ENCODE peak calls at places on chromosomes 11 and 22, in ten cellular contexts. One of them, this sample, is unnamed.

GRCh38 chr22:32475428-32476010 is 908 bp downstream of the FBXO7 start:
- DNase-seq in fibroblast of mammary gland: no peak
- DNase-seq in cardiac muscle cell: peak; percentile 63
- DNase-seq in brain microvascular endothelial cell: no peak
- DNase-seq in colonic mucosa: peak; percentile 59
- DNase-seq in prostate gland: peak; percentile 42
- DNase-seq in astrocyte of the spinal cord: peak; percentile 82
- DNase-seq in lower lobe of right lung: peak; percentile 50
- DNase-seq in NB4: peak; percentile 67
- DNase-seq in spleen: peak; percentile 77
- DNase-seq in this sample: no peak

GRCh38 chr11:76025817-76026216 is 180.5 kb downstream of the WNT11 start:
- DNase-seq in fibroblast of mammary gland: no peak
- DNase-seq in cardiac muscle cell: no peak
- DNase-seq in brain microvascular endothelial cell: no peak
- DNase-seq in colonic mucosa: no peak
- DNase-seq in prostate gland: no peak
- DNase-seq in astrocyte of the spinal cord: no peak
- DNase-seq in lower lobe of right lung: no peak
- DNase-seq in NB4: no peak
- DNase-seq in spleen: no peak
- DNase-seq in this sample: no peak

GRCh38 chr11:118699508-118700220 is 20.2 kb upstream of the TREH start:
- DNase-seq in fibroblast of mammary gland: no peak
- DNase-seq in cardiac muscle cell: no peak
- DNase-seq in brain microvascular endothelial cell: no peak
- DNase-seq in colonic mucosa: no peak
- DNase-seq in prostate gland: no peak
- DNase-seq in astrocyte of the spinal cord: no peak
- DNase-seq in lower lobe of right lung: no peak
- DNase-seq in NB4: no peak
- DNase-seq in spleen: no peak
- DNase-seq in this sample: no peak

GRCh38 chr11:126917531-126918204 is 82.9 kb downstream of the KIRREL3 start:
- DNase-seq in fibroblast of mammary gland: peak; percentile 94
- DNase-seq in cardiac muscle cell: no peak
- DNase-seq in brain microvascular endothelial cell: peak; percentile 93
- DNase-seq in colonic mucosa: no peak
- DNase-seq in prostate gland: no peak
- DNase-seq in astrocyte of the spinal cord: peak; percentile 97
- DNase-seq in lower lobe of right lung: no peak
- DNase-seq in NB4: no peak
- DNase-seq in spleen: no peak
- DNase-seq in this sample: no peak

GRCh38 chr11:117218133-117218915 is 13.5 kb downstream of the PCSK7 start:
- DNase-seq in fibroblast of mammary gland: peak; percentile 35
- DNase-seq in cardiac muscle cell: no peak
- DNase-seq in brain microvascular endothelial cell: no peak
- DNase-seq in colonic mucosa: no peak
- DNase-seq in prostate gland: no peak
- DNase-seq in astrocyte of the spinal cord: no peak
- DNase-seq in lower lobe of right lung: peak; percentile 14
- DNase-seq in NB4: no peak
- DNase-seq in spleen: peak; percentile 56
- DNase-seq in this sample: no peak

GRCh38 chr11:43576834-43577521 is 103.6 kb upstream of the HSD17B12 start:
- DNase-seq in fibroblast of mammary gland: peak; percentile 64
- DNase-seq in cardiac muscle cell: peak; percentile 89
- DNase-seq in brain microvascular endothelial cell: peak; percentile 43
- DNase-seq in colonic mucosa: peak; percentile 57
- DNase-seq in prostate gland: no peak
- DNase-seq in astrocyte of the spinal cord: peak; percentile 25
- DNase-seq in lower lobe of right lung: no peak
- DNase-seq in NB4: peak; percentile 41
- DNase-seq in spleen: no peak
- DNase-seq in this sample: peak; percentile 34

GRCh38 chr11:112962854-112963367 is 1.7 kb downstream of the NCAM1 start:
- DNase-seq in fibroblast of mammary gland: no peak
- DNase-seq in cardiac muscle cell: peak; percentile 85
- DNase-seq in brain microvascular endothelial cell: no peak
- DNase-seq in colonic mucosa: peak; percentile 42
- DNase-seq in prostate gland: peak; percentile 37
- DNase-seq in astrocyte of the spinal cord: peak; percentile 23
- DNase-seq in lower lobe of right lung: peak; percentile 49
- DNase-seq in NB4: peak; percentile 80
- DNase-seq in spleen: peak; percentile 78
- DNase-seq in this sample: no peak

GRCh38 chr11:107860688-107861087 is 2.1 kb upstream of the SLC35F2 start:
- DNase-seq in fibroblast of mammary gland: no peak
- DNase-seq in cardiac muscle cell: no peak
- DNase-seq in brain microvascular endothelial cell: no peak
- DNase-seq in colonic mucosa: no peak
- DNase-seq in prostate gland: no peak
- DNase-seq in astrocyte of the spinal cord: no peak
- DNase-seq in lower lobe of right lung: no peak
- DNase-seq in NB4: no peak
- DNase-seq in spleen: no peak
- DNase-seq in this sample: no peak

GRCh38 chr22:41352058-41352457 is 29.7 kb upstream of the TEF start:
- DNase-seq in fibroblast of mammary gland: peak; percentile 70
- DNase-seq in cardiac muscle cell: no peak
- DNase-seq in brain microvascular endothelial cell: peak; percentile 55
- DNase-seq in colonic mucosa: no peak
- DNase-seq in prostate gland: no peak
- DNase-seq in astrocyte of the spinal cord: peak; percentile 17
- DNase-seq in lower lobe of right lung: no peak
- DNase-seq in NB4: no peak
- DNase-seq in spleen: no peak
- DNase-seq in this sample: no peak

GRCh38 chr11:92397356-92397755 is 172.7 kb downstream of the FAT3 start:
- DNase-seq in fibroblast of mammary gland: no peak
- DNase-seq in cardiac muscle cell: no peak
- DNase-seq in brain microvascular endothelial cell: no peak
- DNase-seq in colonic mucosa: no peak
- DNase-seq in prostate gland: no peak
- DNase-seq in astrocyte of the spinal cord: no peak
- DNase-seq in lower lobe of right lung: no peak
- DNase-seq in NB4: no peak
- DNase-seq in spleen: no peak
- DNase-seq in this sample: no peak

GRCh38 chr22:48745842-48746788 is 1081.6 kb downstream of the BRD1 start:
- DNase-seq in fibroblast of mammary gland: no peak
- DNase-seq in cardiac muscle cell: no peak
- DNase-seq in brain microvascular endothelial cell: no peak
- DNase-seq in colonic mucosa: no peak
- DNase-seq in prostate gland: peak; percentile 1
- DNase-seq in astrocyte of the spinal cord: no peak
- DNase-seq in lower lobe of right lung: no peak
- DNase-seq in NB4: no peak
- DNase-seq in spleen: peak; percentile 47
- DNase-seq in this sample: no peak

GRCh38 chr11:3041699-3042098 is 15.5 kb downstream of the CARS1 start:
- DNase-seq in fibroblast of mammary gland: no peak
- DNase-seq in cardiac muscle cell: no peak
- DNase-seq in brain microvascular endothelial cell: no peak
- DNase-seq in colonic mucosa: no peak
- DNase-seq in prostate gland: no peak
- DNase-seq in astrocyte of the spinal cord: no peak
- DNase-seq in lower lobe of right lung: no peak
- DNase-seq in NB4: no peak
- DNase-seq in spleen: peak; percentile 42
- DNase-seq in this sample: no peak

GRCh38 chr11:10866893-10867331 is 9.1 kb upstream of the ZBED5 start:
- DNase-seq in fibroblast of mammary gland: peak; percentile 73
- DNase-seq in cardiac muscle cell: peak; percentile 20
- DNase-seq in brain microvascular endothelial cell: peak; percentile 76
- DNase-seq in colonic mucosa: no peak
- DNase-seq in prostate gland: no peak
- DNase-seq in astrocyte of the spinal cord: peak; percentile 71
- DNase-seq in lower lobe of right lung: no peak
- DNase-seq in NB4: peak; percentile 20
- DNase-seq in spleen: no peak
- DNase-seq in this sample: no peak

GRCh38 chr11:126495806-126496205 is 140.3 kb downstream of the ST3GAL4 start:
- DNase-seq in fibroblast of mammary gland: no peak
- DNase-seq in cardiac muscle cell: peak; percentile 25
- DNase-seq in brain microvascular endothelial cell: no peak
- DNase-seq in colonic mucosa: no peak
- DNase-seq in prostate gland: no peak
- DNase-seq in astrocyte of the spinal cord: no peak
- DNase-seq in lower lobe of right lung: no peak
- DNase-seq in NB4: no peak
- DNase-seq in spleen: peak; percentile 51
- DNase-seq in this sample: no peak

GRCh38 chr22:24236656-24237055 is 8.2 kb downstream of the GGT5 start:
- DNase-seq in fibroblast of mammary gland: peak; percentile 44
- DNase-seq in cardiac muscle cell: no peak
- DNase-seq in brain microvascular endothelial cell: no peak
- DNase-seq in colonic mucosa: no peak
- DNase-seq in prostate gland: no peak
- DNase-seq in astrocyte of the spinal cord: no peak
- DNase-seq in lower lobe of right lung: no peak
- DNase-seq in NB4: no peak
- DNase-seq in spleen: no peak
- DNase-seq in this sample: no peak

GRCh38 chr11:811446-812245 is 1.9 kb downstream of the RPLP2 start:
- DNase-seq in fibroblast of mammary gland: peak; percentile 32
- DNase-seq in cardiac muscle cell: no peak
- DNase-seq in brain microvascular endothelial cell: no peak
- DNase-seq in colonic mucosa: no peak
- DNase-seq in prostate gland: no peak
- DNase-seq in astrocyte of the spinal cord: no peak
- DNase-seq in lower lobe of right lung: no peak
- DNase-seq in NB4: peak; percentile 47
- DNase-seq in spleen: no peak
- DNase-seq in this sample: no peak
- TF ChIP-seq CTCF in fibroblast of mammary gland: peak; percentile 4
- TF ChIP-seq CTCF in cardiac muscle cell: peak; percentile 17
- TF ChIP-seq CTCF in brain microvascular endothelial cell: peak; percentile 43
- TF ChIP-seq CTCF in colonic mucosa: no peak
- TF ChIP-seq CTCF in prostate gland: no peak
- TF ChIP-seq CTCF in astrocyte of the spinal cord: peak; percentile 15
- TF ChIP-seq CTCF in lower lobe of right lung: no peak
- TF ChIP-seq CTCF in NB4: no peak
- TF ChIP-seq CTCF in spleen: no peak
- TF ChIP-seq CTCF in this sample: no peak

GRCh38 chr22:18973264-18974031 is 37.4 kb upstream of the PRODH start:
- DNase-seq in fibroblast of mammary gland: no peak
- DNase-seq in cardiac muscle cell: no peak
- DNase-seq in brain microvascular endothelial cell: no peak
- DNase-seq in colonic mucosa: no peak
- DNase-seq in prostate gland: no peak
- DNase-seq in astrocyte of the spinal cord: no peak
- DNase-seq in lower lobe of right lung: no peak
- DNase-seq in NB4: no peak
- DNase-seq in spleen: no peak
- DNase-seq in this sample: no peak

GRCh38 chr22:18968011-18968749 is 32.1 kb upstream of the PRODH start:
- DNase-seq in fibroblast of mammary gland: peak; percentile 12
- DNase-seq in cardiac muscle cell: peak; percentile 85
- DNase-seq in brain microvascular endothelial cell: peak; percentile 22
- DNase-seq in colonic mucosa: no peak
- DNase-seq in prostate gland: no peak
- DNase-seq in astrocyte of the spinal cord: no peak
- DNase-seq in lower lobe of right lung: peak; percentile 52
- DNase-seq in NB4: peak; percentile 44
- DNase-seq in spleen: no peak
- DNase-seq in this sample: no peak

GRCh38 chr22:18970180-18970947 is 34.3 kb upstream of the PRODH start:
- DNase-seq in fibroblast of mammary gland: no peak
- DNase-seq in cardiac muscle cell: peak; percentile 62
- DNase-seq in brain microvascular endothelial cell: no peak
- DNase-seq in colonic mucosa: no peak
- DNase-seq in prostate gland: no peak
- DNase-seq in astrocyte of the spinal cord: no peak
- DNase-seq in lower lobe of right lung: no peak
- DNase-seq in NB4: peak; percentile 26
- DNase-seq in spleen: peak; percentile 59
- DNase-seq in this sample: no peak

GRCh38 chr22:18971321-18971751 is 35.2 kb upstream of the PRODH start:
- DNase-seq in fibroblast of mammary gland: no peak
- DNase-seq in cardiac muscle cell: no peak
- DNase-seq in brain microvascular endothelial cell: no peak
- DNase-seq in colonic mucosa: no peak
- DNase-seq in prostate gland: no peak
- DNase-seq in astrocyte of the spinal cord: no peak
- DNase-seq in lower lobe of right lung: no peak
- DNase-seq in NB4: no peak
- DNase-seq in spleen: no peak
- DNase-seq in this sample: no peak

DNA sequence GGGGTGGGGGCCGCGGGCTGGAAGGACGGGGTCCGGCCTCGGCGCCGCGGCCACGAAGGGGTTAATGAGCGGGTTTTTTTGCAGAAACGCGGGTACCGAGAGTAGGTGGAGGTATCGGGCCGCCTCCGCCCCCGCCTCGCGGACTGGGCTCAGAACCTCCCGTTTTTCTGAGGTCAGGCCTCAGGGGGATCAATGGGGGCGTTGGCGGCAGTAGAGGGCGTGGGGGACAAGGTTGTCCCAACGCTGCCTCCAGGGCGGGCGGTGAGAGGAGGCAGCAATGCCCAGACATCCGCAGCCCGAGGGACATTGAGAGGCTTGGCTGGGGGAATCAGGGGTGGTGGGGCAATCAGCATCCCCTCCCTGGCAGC is 34.8 kb upstream of the PRODH start:
- DNase-seq in fibroblast of mammary gland: no peak
- DNase-seq in cardiac muscle cell: no peak
- DNase-seq in brain microvascular endothelial cell: no peak
- DNase-seq in colonic mucosa: no peak
- DNase-seq in prostate gland: no peak
- DNase-seq in astrocyte of the spinal cord: no peak
- DNase-seq in lower lobe of right lung: no peak
- DNase-seq in NB4: peak; percentile 32
- DNase-seq in spleen: no peak
- DNase-seq in this sample: no peak
- H3K4me3 ChIP-seq in fibroblast of mammary gland: no peak overlapping the region
- H3K4me3 ChIP-seq in cardiac muscle cell: peak overlapping the region; percentile 69
- H3K4me3 ChIP-seq in brain microvascular endothelial cell: no peak overlapping the region
- H3K4me3 ChIP-seq in colonic mucosa: peak overlapping the region; percentile 30
- H3K4me3 ChIP-seq in prostate gland: peak overlapping the region; percentile 46
- H3K4me3 ChIP-seq in astrocyte of the spinal cord: no peak overlapping the region
- H3K4me3 ChIP-seq in lower lobe of right lung: peak overlapping the region; percentile 58
- H3K4me3 ChIP-seq in NB4: no peak overlapping the region
- H3K4me3 ChIP-seq in spleen: peak overlapping the region; percentile 48
- H3K4me3 ChIP-seq in this sample: peak overlapping the region; percentile 51

GRCh38 chr22:46762238-46763050 is at the start of gene TBC1D22A:
- DNase-seq in fibroblast of mammary gland: peak; percentile 91
- DNase-seq in cardiac muscle cell: peak; percentile 97
- DNase-seq in brain microvascular endothelial cell: peak; percentile 87
- DNase-seq in colonic mucosa: peak; percentile 96
- DNase-seq in prostate gland: peak; percentile 90
- DNase-seq in astrocyte of the spinal cord: peak; percentile 94
- DNase-seq in lower lobe of right lung: peak; percentile 96
- DNase-seq in NB4: peak; percentile 95
- DNase-seq in spleen: peak; percentile 98
- DNase-seq in this sample: peak; percentile 79
- TF ChIP-seq CTCF in fibroblast of mammary gland: no peak
- TF ChIP-seq CTCF in cardiac muscle cell: no peak
- TF ChIP-seq CTCF in brain microvascular endothelial cell: no peak
- TF ChIP-seq CTCF in colonic mucosa: no peak
- TF ChIP-seq CTCF in prostate gland: peak; percentile 59
- TF ChIP-seq CTCF in astrocyte of the spinal cord: no peak
- TF ChIP-seq CTCF in lower lobe of right lung: no peak
- TF ChIP-seq CTCF in NB4: no peak
- TF ChIP-seq CTCF in spleen: no peak
- TF ChIP-seq CTCF in this sample: no peak

GRCh38 chr11:78082146-78082545 is 2.5 kb upstream of the NDUFC2 start:
- DNase-seq in fibroblast of mammary gland: no peak
- DNase-seq in cardiac muscle cell: no peak
- DNase-seq in brain microvascular endothelial cell: no peak
- DNase-seq in colonic mucosa: no peak
- DNase-seq in prostate gland: no peak
- DNase-seq in astrocyte of the spinal cord: no peak
- DNase-seq in lower lobe of right lung: no peak
- DNase-seq in NB4: no peak
- DNase-seq in spleen: no peak
- DNase-seq in this sample: no peak
- H3K4me3 ChIP-seq in fibroblast of mammary gland: no peak overlapping the region
- H3K4me3 ChIP-seq in cardiac muscle cell: no peak overlapping the region
- H3K4me3 ChIP-seq in brain microvascular endothelial cell: no peak overlapping the region
- H3K4me3 ChIP-seq in colonic mucosa: no peak overlapping the region
- H3K4me3 ChIP-seq in prostate gland: no peak overlapping the region
- H3K4me3 ChIP-seq in astrocyte of the spinal cord: no peak overlapping the region
- H3K4me3 ChIP-seq in lower lobe of right lung: no peak overlapping the region
- H3K4me3 ChIP-seq in NB4: no peak overlapping the region
- H3K4me3 ChIP-seq in spleen: no peak overlapping the region
- H3K4me3 ChIP-seq in this sample: no peak overlapping the region